ENCODE peak calls at places on chromosomes 13 and 19, in five cellular contexts. A, X, F, P and H are unnamed samples.

GRCh38 chr19:29767039-29767735 is 44.6 kb upstream of the CCNE1 start:
- DNase-seq in A (no peak), X (no peak), F (no peak), P (no peak), H (no peak)

GRCh38 chr13:76864259-76864658 is 21.9 kb downstream of the KCTD12 start:
- DNase-seq in A (no peak), X (no peak), F (no peak), P (no peak), H (no peak)

GRCh38 chr13:111112196-111112595 is 2.9 kb upstream of the ARHGEF7 start:
- DNase-seq in A (no peak), X (no peak), F (no peak), P (no peak), H (no peak)

GRCh38 chr13:107459430-107459829 is 755.9 kb downstream of the LIG4 start:
- DNase-seq in A (peak), X (no peak), F (no peak), P (no peak), H (no peak)

GRCh38 chr13:102993348-102993747 is 72.9 kb downstream of the SLC10A2 start:
- DNase-seq in A (no peak), X (no peak), F (no peak), P (no peak), H (no peak)

GRCh38 chr13:57935965-57936364 is 304.4 kb downstream of the PCDH17 start:
- DNase-seq in A (no peak), X (no peak), F (no peak), P (no peak), H (no peak)

GRCh38 chr19:16337809-16338469 is 13.3 kb downstream of the KLF2 start:
- DNase-seq in A (no peak), X (no peak), F (no peak), P (no peak), H (no peak)

GRCh38 chr13:44249439-44249838 is 124.2 kb upstream of the SERP2 start:
- DNase-seq in A (peak), X (no peak), F (no peak), P (peak), H (peak)

GRCh38 chr19:45863840-45864628 is at the start of gene FOXA3:
- DNase-seq in A (peak), X (no peak), F (peak), P (no peak), H (peak)

GRCh38 chr13:81781471-81781870 is 1440.5 kb upstream of the SPRY2 start:
- DNase-seq in A (no peak), X (no peak), F (no peak), P (no peak), H (no peak)